ENCODE peak calls at places on chromosome 1, in nine cellular contexts. M is CD8-positive, alpha-beta memory T cell; H is HFFc6; S is G401; G is stimulated activated naive B cell treated with anti-CD40 and anti-IgM and Interleukin-4, amounts not matched to agents 10 μg/mL and 1 μg/mL and 100 μg/mL, for 72 hours; C is activated CD4-positive, alpha-beta memory T cell treated with anti-CD3 and anti-CD28 coated beads, Interleukin-2, amount 10 ng/mL, durations not matched to agents 7 days and 5 days; V is progenitor cell of endocrine pancreas; I is activated CD8-positive, alpha-beta memory T cell treated with anti-CD3 and anti-CD28 coated beads, Interleukin-2, amount 50 U/mL, for 48 hours; F is GM19239. Z is an unnamed sample.

GRCh38 chr1:35537788-35538187 is 19.4 kb downstream of the KIAA0319L start:
- DNase-seq in C (no peak), S (no peak), V (no peak), I (no peak), M (no peak), H (no peak), F (no peak), G (no peak), Z (no peak)

GRCh38 chr1:91546301-91546581 is 45.6 kb downstream of the CDC7 start:
- DNase-seq in M (no peak), F (no peak), C (no peak), S (no peak), G (no peak), H (no peak), V (no peak), I (no peak), Z (no peak)

GRCh38 chr1:227257964-227258363 is 60.3 kb downstream of the CDC42BPA start:
- DNase-seq in V (no peak), G (no peak), M (no peak), H (no peak), I (no peak), S (no peak), F (no peak), C (no peak), Z (no peak)

GRCh38 chr1:235424092-235424491 is 56.9 kb downstream of the TBCE start:
- DNase-seq in F (no peak), I (no peak), G (no peak), M (no peak), H (no peak), V (no peak), S (no peak), C (no peak), Z (no peak)

GRCh38 chr1:65431111-65431705 is 10.7 kb downstream of the LEPR start:
- DNase-seq in V (no peak), S (peak), H (peak), C (no peak), G (no peak), M (no peak), I (no peak), F (no peak), Z (no peak)

GRCh38 chr1:119784127-119784781 is 15.5 kb upstream of the HMGCS2 start:
- DNase-seq in F (no peak), C (no peak), M (no peak), G (no peak), V (no peak), H (no peak), I (no peak), S (no peak), Z (no peak)

GRCh38 chr1:59070607-59071006 is 226.3 kb upstream of the FGGY start:
- DNase-seq in H (no peak), S (no peak), I (no peak), C (no peak), M (no peak), F (no peak), V (no peak), G (no peak), Z (no peak)

GRCh38 chr1:153922076-153922837 is 515 bp downstream of the GATAD2B start:
- DNase-seq in F (peak), V (peak), H (no peak), G (no peak), M (peak), S (peak), C (peak), I (peak), Z (peak)

GRCh38 chr1:61301824-61302652 is 219.7 kb downstream of the NFIA start:
- DNase-seq in S (no peak), F (no peak), C (no peak), V (no peak), I (no peak), G (no peak), M (no peak), H (peak), Z (no peak)

GRCh38 chr1:109228167-109228566 is 14.4 kb downstream of the SARS1 start:
- DNase-seq in M (no peak), H (no peak), S (no peak), I (no peak), V (no peak), F (no peak), G (no peak), C (no peak), Z (peak)

GRCh38 chr1:62905872-62906271 is 121.9 kb downstream of the ATG4C start:
- DNase-seq in M (no peak), S (no peak), V (no peak), F (no peak), H (no peak), I (no peak), G (no peak), C (no peak), Z (no peak)

GRCh38 chr1:32249831-32250525 is 1.1 kb upstream of the LCK start:
- DNase-seq in S (no peak), M (peak), H (no peak), V (no peak), I (peak), F (peak), G (peak), C (peak), Z (no peak)

GRCh38 chr1:209527372-209527771 is 56.1 kb upstream of the CAMK1G start:
- DNase-seq in F (no peak), G (no peak), S (no peak), V (no peak), H (peak), M (no peak), I (no peak), C (no peak), Z (no peak)

GRCh38 chr1:153262462-153263157 is 3.1 kb downstream of the LORICRIN start:
- DNase-seq in V (no peak), M (no peak), C (no peak), F (no peak), H (no peak), G (peak), I (no peak), S (no peak), Z (no peak)

GRCh38 chr1:98741164-98741563 is 79.6 kb downstream of the SNX7 start:
- DNase-seq in F (no peak), G (no peak), S (no peak), M (no peak), I (no peak), V (no peak), H (no peak), C (no peak), Z (no peak)

GRCh38 chr1:114258074-114258473 is 104.4 kb upstream of the SYT6 start:
- DNase-seq in F (no peak), V (no peak), M (no peak), I (no peak), G (no peak), C (no peak), H (no peak), S (no peak), Z (no peak)

GRCh38 chr1:229699613-229700242 is 73.7 kb downstream of the URB2 start:
- DNase-seq in F (no peak), G (no peak), I (no peak), M (no peak), H (no peak), V (no peak), S (peak), C (no peak), Z (no peak)

GRCh38 chr1:22628698-22629444 is 7.6 kb upstream of the C1QA start:
- DNase-seq in G (no peak), H (no peak), S (no peak), V (no peak), C (no peak), I (no peak), F (no peak), M (no peak), Z (no peak)

GRCh38 chr1:205798577-205798976 is 14.4 kb downstream of the SLC41A1 start:
- DNase-seq in F (no peak), I (no peak), M (no peak), S (no peak), H (no peak), C (no peak), V (no peak), G (no peak), Z (no peak)

GRCh38 chr1:235402457-235403200 is 35.4 kb downstream of the TBCE start:
- DNase-seq in I (peak), G (no peak), F (no peak), V (no peak), H (no peak), C (no peak), M (no peak), S (no peak), Z (no peak)

GRCh38 chr1:230713915-230714764 is at the start of gene AGT:
- DNase-seq in C (no peak), I (no peak), G (no peak), H (peak), F (no peak), M (no peak), S (peak), V (no peak), Z (peak)

GRCh38 chr1:3539707-3540425 is 71.4 kb downstream of the MEGF6 start:
- DNase-seq in C (no peak), S (peak), H (no peak), I (no peak), M (no peak), F (no peak), V (no peak), G (no peak), Z (no peak)

GRCh38 chr1:39576016-39576657 is 453 bp downstream of the PABPC4 start:
- DNase-seq in C (no peak), V (no peak), S (no peak), F (no peak), H (no peak), I (peak), G (peak), M (no peak), Z (peak)

GRCh38 chr1:60280256-60280655 is 206.7 kb upstream of the C1orf87 start:
- DNase-seq in F (no peak), V (no peak), C (no peak), H (peak), M (no peak), G (no peak), I (no peak), S (peak), Z (no peak)

GRCh38 chr1:209692745-209693504 is 11.7 kb upstream of the HSD11B1 start:
- DNase-seq in F (peak), C (peak), H (peak), M (peak), S (peak), I (peak), G (peak), V (peak), Z (peak)

GRCh38 chr1:2304921-2305681 is 77.0 kb downstream of the SKI start:
- DNase-seq in H (no peak), S (peak), V (no peak), F (no peak), G (no peak), I (no peak), C (no peak), M (peak), Z (no peak)